ENCODE peak calls at places on chromosomes 7 and 10, in four cellular contexts. V, X, B and P are unnamed samples.

GRCh38 chr10:131896403-131896802 is 4.4 kb upstream of the PPP2R2D start:
- DNase-seq in V (no peak), B (no peak), X (no peak), P (no peak)

GRCh38 chr7:8168336-8168735 is 93.6 kb downstream of the ICA1 start:
- DNase-seq in V (no peak), B (no peak), X (no peak), P (no peak)

GRCh38 chr7:87140271-87140748 is 11.9 kb upstream of the DMTF1 start:
- DNase-seq in X (no peak), B (no peak), V (no peak), P (no peak)

GRCh38 chr7:10412426-10413019 is 561.1 kb upstream of the PHF14 start:
- DNase-seq in V (no peak), B (peak), X (no peak), P (peak)

GRCh38 chr7:129924602-129925001 is 28.2 kb downstream of the UBE2H start:
- DNase-seq in B (no peak), V (no peak), X (no peak), P (no peak)

GRCh38 chr7:22782616-22783232 is 39.9 kb downstream of the TOMM7 start:
- DNase-seq in V (no peak), X (peak), B (peak), P (peak)

GRCh38 chr7:39540320-39540719 is 25.9 kb upstream of the YAE1 start:
- DNase-seq in X (no peak), B (no peak), V (no peak), P (no peak)

GRCh38 chr10:84543948-84544347 is 215.6 kb downstream of the CCSER2 start:
- DNase-seq in B (no peak), V (no peak), X (no peak), P (no peak)

GRCh38 chr10:8453587-8453986 is 399.1 kb downstream of the GATA3 start:
- DNase-seq in V (peak), B (no peak), X (peak), P (no peak)

GRCh38 chr10:97640868-97641811 is 669 bp downstream of the PI4K2A start:
- DNase-seq in B (peak), V (peak), X (no peak), P (peak)

GRCh38 chr10:97574374-97575100 is 2.0 kb downstream of the ANKRD2 start:
- DNase-seq in V (peak), X (peak), B (peak), P (peak)

GRCh38 chr10:94361161-94361794 is 1.5 kb downstream of the NOC3L start:
- DNase-seq in V (no peak), X (no peak), B (no peak), P (peak)

GRCh38 chr10:129838794-129839193 is 125.3 kb downstream of the EBF3 start:
- DNase-seq in V (no peak), B (no peak), X (no peak), P (no peak)

GRCh38 chr7:142357953-142358520 is 100.2 kb upstream of the PRSS58 start:
- DNase-seq in V (no peak), X (peak), B (peak), P (peak)

GRCh38 chr7:36075561-36075960 is 77.5 kb upstream of the EEPD1 start:
- DNase-seq in V (no peak), X (no peak), B (no peak), P (peak)